ENCODE peak calls at places on chromosomes 6 and 20, in six cellular contexts. B is endothelial cell of umbilical vein, R is MM.1S, O is neural progenitor cell, N is hepatocyte, V is PC-3. I is an unnamed sample.

GRCh38 chr20:38129893-38130609 is 35.0 kb downstream of the TGM2 start:
- DNase-seq in B (no peak), R (no peak), O (no peak), N (no peak), V (no peak), I (no peak)

GRCh38 chr6:11350294-11350693 is 117.8 kb upstream of the NEDD9 start:
- DNase-seq in B (no peak), R (no peak), O (no peak), N (no peak), V (no peak), I (no peak)

GRCh38 chr6:129748901-129749748 is 39.1 kb upstream of the ARHGAP18 start:
- DNase-seq in B (peak; percentile 75), R (peak; percentile 53), O (no peak), N (no peak), V (peak; percentile 77), I (peak; percentile 49)

GRCh38 chr20:9301129-9302072 is 213.0 kb upstream of the LAMP5 start:
- DNase-seq in B (peak; percentile 70), R (no peak), O (peak; percentile 4), N (peak; percentile 56), V (peak; percentile 93), I (peak; percentile 66)

GRCh38 chr6:167157867-167158266 is at the start of gene GPR31:
- DNase-seq in B (no peak), R (no peak), O (no peak), N (no peak), V (no peak), I (no peak)

GRCh38 chr20:4297141-4297826 is 281.9 kb upstream of the RNF24 start:
- DNase-seq in B (no peak), R (no peak), O (no peak), N (no peak), V (no peak), I (peak; percentile 61)

GRCh38 chr6:3549314-3549940 is 92.6 kb upstream of the SLC22A23 start:
- DNase-seq in B (peak; percentile 1), R (no peak), O (no peak), N (no peak), V (peak; percentile 50), I (no peak)

GRCh38 chr20:49676581-49677291 is 36.9 kb downstream of the B4GALT5 start:
- DNase-seq in B (peak; percentile 45), R (peak; percentile 81), O (no peak), N (no peak), V (peak; percentile 94), I (no peak)

GRCh38 chr6:161476711-161477110 is 202.8 kb upstream of the AGPAT4 start:
- DNase-seq in B (peak; percentile 16), R (no peak), O (no peak), N (no peak), V (no peak), I (no peak)

GRCh38 chr20:20480126-20480525 is 112.2 kb downstream of the INSM1 start:
- DNase-seq in B (no peak), R (no peak), O (no peak), N (no peak), V (no peak), I (no peak)
- H3K27ac ChIP-seq in B (no peak overlapping the region), R (no peak overlapping the region), O (no peak overlapping the region), N (no peak overlapping the region), V (no peak overlapping the region), I (no peak overlapping the region)

GRCh38 chr6:7652957-7653356 is 63.0 kb downstream of the SNRNP48 start:
- DNase-seq in B (no peak), R (no peak), O (no peak), N (no peak), V (no peak), I (no peak)
- TF ChIP-seq CTCF in B (no peak), R (no peak), O (no peak), N (no peak), V (no peak), I (no peak)

DNA sequence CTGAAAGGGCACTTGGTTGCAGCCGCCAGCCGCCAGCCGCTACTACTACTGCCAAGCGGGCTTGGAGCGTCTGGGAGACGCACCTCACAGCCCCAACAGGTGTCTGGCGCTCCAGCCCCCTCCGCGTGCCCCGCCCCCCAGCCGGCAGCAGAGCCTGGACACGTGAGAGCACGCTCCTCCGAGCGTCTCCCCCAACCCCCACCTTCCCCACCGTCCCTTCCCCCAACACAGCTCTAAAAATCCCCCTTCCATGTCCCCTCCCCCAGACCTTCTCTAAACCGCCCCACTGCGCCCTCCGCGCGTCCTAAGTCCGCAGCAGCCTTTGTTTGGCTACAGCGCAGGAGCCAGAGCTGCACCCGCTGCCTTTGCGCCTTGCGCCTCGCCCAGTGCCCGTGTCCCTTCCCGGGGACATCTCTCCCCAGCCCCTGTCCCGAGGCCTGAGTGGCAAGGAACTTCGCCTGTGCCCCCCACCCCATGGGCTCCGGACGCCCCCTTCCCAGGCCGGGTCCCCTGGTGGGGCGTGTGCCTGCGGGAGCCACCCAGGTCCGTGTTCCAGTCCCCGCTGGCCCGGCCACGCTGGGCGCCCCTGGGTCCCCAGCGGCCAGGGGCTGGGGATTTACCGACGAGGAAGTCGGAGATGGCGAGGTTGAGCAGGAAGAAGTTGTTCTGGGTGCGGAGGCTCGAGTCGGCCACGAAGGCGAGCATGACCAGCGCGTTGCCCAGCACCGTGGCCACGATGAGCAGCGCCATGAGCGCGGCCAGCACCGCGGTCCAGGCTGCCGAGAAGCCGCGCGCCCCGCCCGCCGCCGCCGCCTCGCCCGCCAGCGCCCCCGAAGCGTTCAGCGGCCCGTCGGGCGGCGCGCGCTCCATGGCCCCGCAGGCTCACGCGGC is 732 bp downstream of the HRH3 start:
- DNase-seq in B (no peak), R (no peak), O (peak; percentile 82), N (no peak), V (no peak), I (no peak)
- TF ChIP-seq EZH2 in B (peak; percentile 69), R (no peak), O (no peak), N (peak; percentile 29), V (no peak), I (peak; percentile 85)

GRCh38 chr6:151690303-151690702 is 117.2 kb upstream of the ESR1 start:
- DNase-seq in B (no peak), R (peak; percentile 65), O (no peak), N (no peak), V (peak; percentile 45), I (no peak)
- H3K27ac ChIP-seq in B (no peak overlapping the region), R (peak overlapping the region; percentile 98), O (no peak overlapping the region), N (no peak overlapping the region), V (no peak overlapping the region), I (no peak overlapping the region)

GRCh38 chr20:43904778-43905177 is 9.9 kb upstream of the TOX2 start:
- DNase-seq in B (no peak), R (no peak), O (no peak), N (no peak), V (peak; percentile 38), I (no peak)

GRCh38 chr20:43901296-43901695 is 13.4 kb upstream of the TOX2 start:
- DNase-seq in B (no peak), R (no peak), O (no peak), N (no peak), V (no peak), I (no peak)

GRCh38 chr20:43900496-43900895 is 14.2 kb upstream of the TOX2 start:
- DNase-seq in B (no peak), R (no peak), O (peak; percentile 45), N (no peak), V (no peak), I (no peak)

GRCh38 chr20:43906505-43907034 is 8.1 kb upstream of the TOX2 start:
- DNase-seq in B (no peak), R (no peak), O (no peak), N (no peak), V (no peak), I (no peak)

DNA sequence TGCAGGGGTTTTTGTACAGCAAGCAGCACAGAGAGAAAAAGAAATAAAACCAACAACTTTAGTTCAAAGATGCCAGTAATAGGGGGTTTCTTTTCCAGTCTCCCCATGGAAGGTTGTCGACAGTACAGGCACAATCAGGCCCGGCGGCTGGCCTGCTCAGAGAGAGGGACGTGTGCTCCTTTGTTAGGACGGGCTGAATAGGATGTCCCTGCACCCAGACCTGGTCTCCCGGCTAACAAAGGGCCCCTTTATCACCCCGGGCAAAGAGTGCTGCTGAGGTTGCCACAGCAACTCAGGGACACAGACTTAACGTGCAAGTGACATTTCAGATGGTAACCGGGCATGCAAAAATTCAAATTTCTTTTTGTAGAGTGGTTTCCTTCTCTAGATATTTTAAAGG is 10.5 kb upstream of the TOX2 start:
- DNase-seq in B (no peak), R (no peak), O (peak; percentile 83), N (peak; percentile 40), V (no peak), I (no peak)
- TF ChIP-seq CTCF in B (no peak), R (no peak), O (no peak), N (no peak), V (no peak), I (no peak)